ENCODE peak calls at places on chromosomes 16 and 17, in five cellular contexts. Q is MM.1S, J is osteocyte, N is transverse colon, K is COLO829. S is an unnamed sample.

GRCh38 chr16:65249768-65250167 is 127.9 kb upstream of the CDH11 start:
- DNase-seq in Q (no peak), J (no peak), N (no peak), K (no peak), S (peak)

GRCh38 chr17:8126306-8127066 is 2.6 kb upstream of the HES7 start:
- DNase-seq in Q (peak), J (no peak), N (peak), K (no peak), S (peak)

GRCh38 chr17:27906623-27907022 is 13.5 kb upstream of the LYRM9 start:
- DNase-seq in Q (no peak), J (no peak), N (no peak), K (no peak), S (no peak)

GRCh38 chr17:79695293-79696158 is 35.2 kb upstream of the ENPP7 start:
- DNase-seq in Q (no peak), J (peak), N (no peak), K (no peak), S (no peak)

GRCh38 chr16:324451-325334 is 27.8 kb downstream of the AXIN1 start:
- DNase-seq in Q (no peak), J (no peak), N (peak), K (no peak), S (no peak)

GRCh38 chr17:66747561-66748275 is 87.2 kb upstream of the CACNG5 start:
- DNase-seq in Q (no peak), J (no peak), N (no peak), K (no peak), S (no peak)

GRCh38 chr17:75073618-75074047 is 14.1 kb upstream of the SLC16A5 start:
- DNase-seq in Q (no peak), J (no peak), N (peak), K (no peak), S (no peak)

GRCh38 chr17:82330322-82331239 is 3.0 kb downstream of the SECTM1 start:
- DNase-seq in Q (peak), J (peak), N (peak), K (no peak), S (no peak)

GRCh38 chr16:87329436-87330256 is 12.5 kb upstream of the C16orf95 start:
- DNase-seq in Q (no peak), J (no peak), N (no peak), K (no peak), S (no peak)

GRCh38 chr16:46833465-46833810 is 2.5 kb upstream of the C16orf87 start:
- DNase-seq in Q (no peak), J (no peak), N (no peak), K (no peak), S (no peak)

GRCh38 chr16:58409316-58409973 is 17.2 kb downstream of the GINS3 start:
- DNase-seq in Q (no peak), J (no peak), N (no peak), K (no peak), S (no peak)

GRCh38 chr17:22193113-22193512 is 500.8 kb downstream of the KCNJ18 start:
- DNase-seq in Q (no peak), J (no peak), N (no peak), K (no peak), S (no peak)

GRCh38 chr16:69709456-69710084 is 16.8 kb downstream of the NQO1 start:
- DNase-seq in Q (peak), J (no peak), N (no peak), K (peak), S (peak)

GRCh38 chr16:4944333-4945281 is 7.7 kb upstream of the PPL start:
- DNase-seq in Q (no peak), J (peak), N (peak), K (peak), S (peak)

GRCh38 chr17:2853111-2853721 is 57.0 kb downstream of the RAP1GAP2 start:
- DNase-seq in Q (no peak), J (peak), N (peak), K (no peak), S (no peak)

GRCh38 chr17:7856081-7856791 is 1.1 kb downstream of the NAA38 start:
- DNase-seq in Q (peak), J (no peak), N (peak), K (no peak), S (no peak)

GRCh38 chr16:71669926-71670536 is 44.0 kb downstream of the MARVELD3 start:
- DNase-seq in Q (no peak), J (no peak), N (no peak), K (no peak), S (no peak)

GRCh38 chr16:12090162-12090552 is 113.6 kb downstream of the SNX29 start:
- DNase-seq in Q (no peak), J (no peak), N (no peak), K (no peak), S (no peak)

GRCh38 chr16:70713342-70713741 is 27.5 kb upstream of the MTSS2 start:
- DNase-seq in Q (no peak), J (no peak), N (no peak), K (no peak), S (no peak)

GRCh38 chr17:34892864-34893263 is 68.4 kb downstream of the CCT6B start:
- DNase-seq in Q (no peak), J (no peak), N (no peak), K (peak), S (no peak)

GRCh38 chr17:74190154-74190553 is 13.3 kb upstream of the RPL38 start:
- DNase-seq in Q (peak), J (no peak), N (no peak), K (peak), S (peak)

GRCh38 chr17:9725575-9725974 is 65.8 kb downstream of the DHRS7C start:
- DNase-seq in Q (no peak), J (no peak), N (no peak), K (peak), S (peak)

GRCh38 chr16:89132194-89133005 is 38.7 kb downstream of the ACSF3 start:
- DNase-seq in Q (no peak), J (no peak), N (no peak), K (no peak), S (no peak)

GRCh38 chr17:43193251-43193650 is 18.4 kb upstream of the TMEM106A start:
- DNase-seq in Q (no peak), J (peak), N (no peak), K (no peak), S (no peak)

GRCh38 chr17:43475494-43476089 is 8.2 kb upstream of the DHX8 start:
- DNase-seq in Q (no peak), J (no peak), N (no peak), K (no peak), S (no peak)

GRCh38 chr16:85767569-85767968 is 16.7 kb upstream of the C16orf74 start:
- DNase-seq in Q (no peak), J (no peak), N (no peak), K (no peak), S (peak)

GRCh38 chr17:2386400-2387085 is 14.3 kb downstream of the MNT start:
- DNase-seq in Q (no peak), J (no peak), N (peak), K (no peak), S (no peak)

GRCh38 chr17:82236142-82236971 is 7.5 kb downstream of the SLC16A3 start:
- DNase-seq in Q (peak), J (no peak), N (peak), K (no peak), S (no peak)